ENCODE peak calls at places on chromosomes 1 and 21, in eight cellular contexts. N is endodermal cell; O is activated naive CD8-positive, alpha-beta T cell treated with anti-CD3 and anti-CD28 coated beads, Interleukin-2, amount 50 U/mL, for 24 hours; V is stimulated activated CD4-positive, alpha-beta T cell treated with anti-CD3 and anti-CD28 coated beads, Interleukin-12 subunit alpha, Interleukin-12 subunit beta, amount 100 ng/mL, for 24 hours; S is activated T-cell treated with anti-CD3 and anti-CD28 coated beads for 24 hours; W is pons; D is fibroblast of mammary gland; J is stimulated activated naive CD8-positive, alpha-beta T cell treated with anti-CD3 and anti-CD28 coated beads, Interleukin-15, amount 100 ng/mL, for 72 hours. X is an unnamed sample.

GRCh38 chr21:35615325-35615724 is 445.0 kb downstream of the SETD4 start:
- DNase-seq in N (no peak), O (no peak), V (no peak), S (no peak), W (no peak), D (no peak), J (no peak), X (no peak)

GRCh38 chr1:93608188-93609109 is 73.2 kb downstream of the BCAR3 start:
- DNase-seq in N (peak), O (peak), V (no peak), S (no peak), W (no peak), D (peak), J (no peak), X (no peak)

GRCh38 chr21:36754241-36754881 is 55.4 kb downstream of the SIM2 start:
- DNase-seq in N (no peak), O (no peak), V (no peak), S (no peak), W (no peak), D (no peak), J (no peak), X (no peak)

GRCh38 chr1:235304549-235305451 is 23.2 kb downstream of the ARID4B start:
- DNase-seq in N (no peak), O (no peak), V (no peak), S (no peak), W (no peak), D (no peak), J (peak), X (peak)

GRCh38 chr1:52836035-52836434 is 6.5 kb upstream of the ZYG11A start:
- DNase-seq in N (no peak), O (no peak), V (no peak), S (no peak), W (no peak), D (no peak), J (no peak), X (no peak)

GRCh38 chr21:37374026-37374425 is 7.5 kb downstream of the DYRK1A start:
- DNase-seq in N (no peak), O (no peak), V (no peak), S (no peak), W (no peak), D (peak), J (no peak), X (no peak)

GRCh38 chr21:15164678-15165303 is 100.0 kb upstream of the NRIP1 start:
- DNase-seq in N (no peak), O (no peak), V (no peak), S (no peak), W (no peak), D (peak), J (no peak), X (no peak)

GRCh38 chr1:200081982-200082272 is 54.4 kb downstream of the NR5A2 start:
- DNase-seq in N (peak), O (no peak), V (no peak), S (no peak), W (no peak), D (no peak), J (no peak), X (no peak)

GRCh38 chr1:73104749-73105148 is 822.4 kb upstream of the NEGR1 start:
- DNase-seq in N (no peak), O (no peak), V (no peak), S (no peak), W (no peak), D (no peak), J (no peak), X (no peak)

GRCh38 chr1:9960705-9961562 is 17.7 kb downstream of the NMNAT1 start:
- DNase-seq in N (peak), O (no peak), V (no peak), S (no peak), W (no peak), D (peak), J (no peak), X (no peak)

GRCh38 chr1:31122101-31122735 is 56.7 kb upstream of the PUM1 start:
- DNase-seq in N (peak), O (no peak), V (no peak), S (no peak), W (no peak), D (no peak), J (no peak), X (no peak)

GRCh38 chr1:153260980-153261792 is 1.7 kb downstream of the LORICRIN start:
- DNase-seq in N (peak), O (peak), V (no peak), S (no peak), W (no peak), D (no peak), J (peak), X (no peak)

GRCh38 chr1:67830928-67831596 is 2.2 kb downstream of the GNG12 start:
- DNase-seq in N (no peak), O (no peak), V (no peak), S (no peak), W (no peak), D (no peak), J (no peak), X (no peak)

GRCh38 chr1:5161372-5161771 is 507.0 kb downstream of the AJAP1 start:
- DNase-seq in N (peak), O (no peak), V (no peak), S (no peak), W (no peak), D (no peak), J (no peak), X (no peak)

GRCh38 chr1:37509181-37509580 is 5.4 kb downstream of the MEAF6 start:
- DNase-seq in N (no peak), O (no peak), V (no peak), S (no peak), W (no peak), D (peak), J (no peak), X (no peak)

GRCh38 chr1:42817440-42817767 is 207 bp upstream of the SVBP start:
- DNase-seq in N (no peak), O (no peak), V (no peak), S (no peak), W (peak), D (no peak), J (no peak), X (no peak)

GRCh38 chr1:214493126-214493796 is 58.1 kb downstream of the PTPN14 start:
- DNase-seq in N (no peak), O (no peak), V (no peak), S (no peak), W (no peak), D (peak), J (no peak), X (no peak)

X was measured in NCI-H774.